ENCODE peak calls at places on chromosomes 3 and 15, in ten cellular contexts. One of them, this sample, is unnamed.

GRCh38 chr3:171165986-171166385 is 139.5 kb upstream of the SLC2A2 start:
- DNase-seq in astrocyte: peak; percentile 49
- DNase-seq in dorsolateral prefrontal cortex: no peak
- DNase-seq in GM10248: no peak
- DNase-seq in CD8-positive, alpha-beta T cell: no peak
- DNase-seq in fibroblast of lung: no peak
- DNase-seq in left ventricle myocardium inferior: no peak
- DNase-seq in RWPE1: peak; percentile 22
- DNase-seq in tibial artery: no peak
- DNase-seq in AG09309: no peak
- DNase-seq in this sample: no peak

GRCh38 chr3:75938921-75939320 is 153.6 kb upstream of the ZNF717 start:
- DNase-seq in left ventricle myocardium inferior: no peak
- DNase-seq in astrocyte: no peak
- DNase-seq in fibroblast of lung: peak; percentile 22
- DNase-seq in GM10248: no peak
- DNase-seq in dorsolateral prefrontal cortex: no peak
- DNase-seq in CD8-positive, alpha-beta T cell: no peak
- DNase-seq in RWPE1: no peak
- DNase-seq in AG09309: no peak
- DNase-seq in tibial artery: no peak
- DNase-seq in this sample: no peak

GRCh38 chr3:69671082-69671952 is 67.9 kb upstream of the MITF start:
- DNase-seq in CD8-positive, alpha-beta T cell: no peak
- DNase-seq in astrocyte: no peak
- DNase-seq in GM10248: peak; percentile 44
- DNase-seq in fibroblast of lung: peak; percentile 66
- DNase-seq in dorsolateral prefrontal cortex: no peak
- DNase-seq in RWPE1: peak; percentile 43
- DNase-seq in tibial artery: no peak
- DNase-seq in AG09309: no peak
- DNase-seq in left ventricle myocardium inferior: peak; percentile 24
- DNase-seq in this sample: no peak

GRCh38 chr3:50122661-50123391 is 32.3 kb upstream of the SEMA3F start:
- DNase-seq in dorsolateral prefrontal cortex: no peak
- DNase-seq in left ventricle myocardium inferior: peak; percentile 2
- DNase-seq in GM10248: peak; percentile 21
- DNase-seq in CD8-positive, alpha-beta T cell: no peak
- DNase-seq in AG09309: no peak
- DNase-seq in fibroblast of lung: no peak
- DNase-seq in tibial artery: peak; percentile 61
- DNase-seq in RWPE1: no peak
- DNase-seq in astrocyte: no peak
- DNase-seq in this sample: no peak

GRCh38 chr15:79140846-79141570 is 50.4 kb upstream of the RASGRF1 start:
- DNase-seq in fibroblast of lung: no peak
- DNase-seq in astrocyte: no peak
- DNase-seq in GM10248: no peak
- DNase-seq in AG09309: no peak
- DNase-seq in CD8-positive, alpha-beta T cell: no peak
- DNase-seq in left ventricle myocardium inferior: no peak
- DNase-seq in dorsolateral prefrontal cortex: no peak
- DNase-seq in RWPE1: no peak
- DNase-seq in tibial artery: no peak
- DNase-seq in this sample: no peak

GRCh38 chr3:190325923-190326322 is 3.7 kb upstream of the CLDN1 start:
- DNase-seq in RWPE1: peak; percentile 68
- DNase-seq in fibroblast of lung: peak; percentile 42
- DNase-seq in astrocyte: peak; percentile 64
- DNase-seq in tibial artery: no peak
- DNase-seq in left ventricle myocardium inferior: no peak
- DNase-seq in CD8-positive, alpha-beta T cell: no peak
- DNase-seq in AG09309: no peak
- DNase-seq in GM10248: no peak
- DNase-seq in dorsolateral prefrontal cortex: no peak
- DNase-seq in this sample: no peak

GRCh38 chr15:52382647-52383046 is 87.0 kb upstream of the MYO5C start:
- DNase-seq in GM10248: peak; percentile 22
- DNase-seq in fibroblast of lung: no peak
- DNase-seq in CD8-positive, alpha-beta T cell: no peak
- DNase-seq in astrocyte: no peak
- DNase-seq in AG09309: no peak
- DNase-seq in left ventricle myocardium inferior: no peak
- DNase-seq in dorsolateral prefrontal cortex: no peak
- DNase-seq in RWPE1: no peak
- DNase-seq in tibial artery: no peak
- DNase-seq in this sample: no peak

GRCh38 chr3:66381621-66382020 is 119.2 kb downstream of the LRIG1 start:
- DNase-seq in tibial artery: no peak
- DNase-seq in CD8-positive, alpha-beta T cell: no peak
- DNase-seq in fibroblast of lung: no peak
- DNase-seq in dorsolateral prefrontal cortex: no peak
- DNase-seq in GM10248: no peak
- DNase-seq in astrocyte: no peak
- DNase-seq in AG09309: no peak
- DNase-seq in left ventricle myocardium inferior: no peak
- DNase-seq in RWPE1: no peak
- DNase-seq in this sample: no peak

GRCh38 chr3:155069729-155070128 is 10.4 kb upstream of the MME start:
- DNase-seq in tibial artery: no peak
- DNase-seq in left ventricle myocardium inferior: no peak
- DNase-seq in AG09309: no peak
- DNase-seq in CD8-positive, alpha-beta T cell: no peak
- DNase-seq in fibroblast of lung: peak; percentile 40
- DNase-seq in dorsolateral prefrontal cortex: no peak
- DNase-seq in astrocyte: peak; percentile 46
- DNase-seq in RWPE1: no peak
- DNase-seq in GM10248: no peak
- DNase-seq in this sample: no peak

GRCh38 chr3:178439504-178439903 is 96.7 kb upstream of the KCNMB2 start:
- DNase-seq in RWPE1: peak; percentile 26
- DNase-seq in dorsolateral prefrontal cortex: no peak
- DNase-seq in astrocyte: peak; percentile 57
- DNase-seq in CD8-positive, alpha-beta T cell: no peak
- DNase-seq in GM10248: peak; percentile 24
- DNase-seq in left ventricle myocardium inferior: no peak
- DNase-seq in tibial artery: no peak
- DNase-seq in fibroblast of lung: peak; percentile 62
- DNase-seq in AG09309: peak; percentile 33
- DNase-seq in this sample: no peak

GRCh38 chr3:38397320-38397719 is 50.7 kb downstream of the XYLB start:
- DNase-seq in CD8-positive, alpha-beta T cell: no peak
- DNase-seq in dorsolateral prefrontal cortex: no peak
- DNase-seq in left ventricle myocardium inferior: peak; percentile 24
- DNase-seq in tibial artery: no peak
- DNase-seq in GM10248: no peak
- DNase-seq in astrocyte: peak; percentile 13
- DNase-seq in AG09309: no peak
- DNase-seq in fibroblast of lung: peak; percentile 49
- DNase-seq in RWPE1: peak; percentile 21
- DNase-seq in this sample: peak; percentile 0

GRCh38 chr15:45126535-45127158 is 3.0 kb downstream of the DUOXA1 start:
- DNase-seq in AG09309: no peak
- DNase-seq in GM10248: no peak
- DNase-seq in left ventricle myocardium inferior: no peak
- DNase-seq in fibroblast of lung: peak; percentile 31
- DNase-seq in dorsolateral prefrontal cortex: no peak
- DNase-seq in astrocyte: no peak
- DNase-seq in tibial artery: no peak
- DNase-seq in RWPE1: no peak
- DNase-seq in CD8-positive, alpha-beta T cell: peak; percentile 36
- DNase-seq in this sample: no peak

GRCh38 chr3:158140396-158140795 is 30.5 kb downstream of the RSRC1 start:
- DNase-seq in left ventricle myocardium inferior: no peak
- DNase-seq in astrocyte: no peak
- DNase-seq in tibial artery: no peak
- DNase-seq in CD8-positive, alpha-beta T cell: no peak
- DNase-seq in GM10248: no peak
- DNase-seq in AG09309: no peak
- DNase-seq in RWPE1: no peak
- DNase-seq in fibroblast of lung: no peak
- DNase-seq in dorsolateral prefrontal cortex: no peak
- DNase-seq in this sample: no peak

GRCh38 chr15:100918034-100918689 is 995 bp upstream of the LRRK1 start:
- DNase-seq in astrocyte: peak; percentile 53
- DNase-seq in AG09309: peak; percentile 13
- DNase-seq in dorsolateral prefrontal cortex: peak; percentile 64
- DNase-seq in left ventricle myocardium inferior: peak; percentile 80
- DNase-seq in CD8-positive, alpha-beta T cell: peak; percentile 56
- DNase-seq in GM10248: peak; percentile 90
- DNase-seq in tibial artery: peak; percentile 86
- DNase-seq in fibroblast of lung: peak; percentile 65
- DNase-seq in RWPE1: peak; percentile 91
- DNase-seq in this sample: no peak

GRCh38 chr15:58344164-58345070 is 87.4 kb upstream of the LIPC start:
- DNase-seq in dorsolateral prefrontal cortex: no peak
- DNase-seq in GM10248: no peak
- DNase-seq in CD8-positive, alpha-beta T cell: no peak
- DNase-seq in fibroblast of lung: peak; percentile 26
- DNase-seq in AG09309: no peak
- DNase-seq in left ventricle myocardium inferior: no peak
- DNase-seq in astrocyte: no peak
- DNase-seq in RWPE1: no peak
- DNase-seq in tibial artery: no peak
- DNase-seq in this sample: no peak

GRCh38 chr3:170429050-170429449 is 10.4 kb downstream of the CLDN11 start:
- DNase-seq in CD8-positive, alpha-beta T cell: no peak
- DNase-seq in left ventricle myocardium inferior: no peak
- DNase-seq in AG09309: peak; percentile 46
- DNase-seq in RWPE1: no peak
- DNase-seq in astrocyte: peak; percentile 88
- DNase-seq in dorsolateral prefrontal cortex: no peak
- DNase-seq in GM10248: no peak
- DNase-seq in fibroblast of lung: peak; percentile 59
- DNase-seq in tibial artery: no peak
- DNase-seq in this sample: no peak

DNA sequence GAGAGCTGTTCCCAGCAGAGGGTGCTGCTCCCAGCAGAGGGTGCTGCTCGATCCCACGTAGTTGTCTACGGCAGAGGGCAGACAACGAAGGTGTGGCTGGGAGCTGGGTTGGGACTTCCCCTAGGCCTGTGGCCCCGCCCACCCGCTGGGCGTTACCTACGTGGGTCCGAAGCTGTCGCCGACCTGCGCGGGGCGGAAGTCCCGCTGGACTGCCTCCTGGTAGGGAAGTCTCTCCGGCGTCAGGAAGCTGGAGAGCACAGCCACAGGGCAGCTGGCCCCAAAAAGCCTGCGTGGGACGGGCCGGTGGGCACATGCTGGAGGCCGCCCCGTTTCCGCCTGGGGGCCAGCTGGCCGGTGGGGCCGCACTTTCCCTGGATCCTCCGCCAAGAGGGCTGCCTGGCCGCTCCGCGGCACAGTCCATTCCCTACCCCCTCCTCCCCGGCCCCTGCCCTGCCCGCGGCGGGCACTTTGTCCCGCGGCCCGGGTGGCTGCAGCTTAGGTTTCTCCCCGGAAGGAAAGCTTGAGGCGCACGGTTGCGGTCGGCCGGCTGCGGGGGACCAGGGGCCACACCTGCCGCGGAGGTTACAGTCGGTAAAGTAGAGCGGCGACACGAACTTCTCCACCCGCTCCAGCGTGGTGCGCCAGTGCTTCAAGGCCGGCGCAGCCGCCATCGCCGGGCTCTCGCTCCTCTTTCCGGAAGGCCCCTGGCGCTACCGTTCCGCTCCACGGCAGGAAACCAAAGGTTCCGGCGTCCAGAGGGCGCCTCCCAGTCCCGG is at the start of gene MAN2C1:
- DNase-seq in dorsolateral prefrontal cortex: peak; percentile 93
- DNase-seq in CD8-positive, alpha-beta T cell: peak; percentile 92
- DNase-seq in fibroblast of lung: peak; percentile 94
- DNase-seq in GM10248: peak; percentile 97
- DNase-seq in tibial artery: peak; percentile 97
- DNase-seq in astrocyte: peak; percentile 92
- DNase-seq in AG09309: peak; percentile 81
- DNase-seq in RWPE1: peak; percentile 97
- DNase-seq in left ventricle myocardium inferior: peak; percentile 95
- DNase-seq in this sample: peak; percentile 75
- TF ChIP-seq CTCF in dorsolateral prefrontal cortex: peak; percentile 77
- TF ChIP-seq CTCF in CD8-positive, alpha-beta T cell: no peak
- TF ChIP-seq CTCF in fibroblast of lung: peak; percentile 45
- TF ChIP-seq CTCF in GM10248: peak; percentile 75
- TF ChIP-seq CTCF in tibial artery: peak; percentile 62
- TF ChIP-seq CTCF in astrocyte: peak; percentile 56
- TF ChIP-seq CTCF in AG09309: peak; percentile 82
- TF ChIP-seq CTCF in RWPE1: peak; percentile 96
- TF ChIP-seq CTCF in left ventricle myocardium inferior: peak; percentile 83
- TF ChIP-seq CTCF in this sample: peak; percentile 67

GRCh38 chr15:48520376-48521155 is 124.9 kb downstream of the FBN1 start:
- DNase-seq in RWPE1: no peak
- DNase-seq in AG09309: no peak
- DNase-seq in dorsolateral prefrontal cortex: no peak
- DNase-seq in tibial artery: no peak
- DNase-seq in astrocyte: no peak
- DNase-seq in GM10248: no peak
- DNase-seq in CD8-positive, alpha-beta T cell: no peak
- DNase-seq in left ventricle myocardium inferior: no peak
- DNase-seq in fibroblast of lung: no peak
- DNase-seq in this sample: no peak
- TF ChIP-seq CTCF in RWPE1: no peak
- TF ChIP-seq CTCF in AG09309: no peak
- TF ChIP-seq CTCF in dorsolateral prefrontal cortex: no peak
- TF ChIP-seq CTCF in tibial artery: no peak
- TF ChIP-seq CTCF in astrocyte: no peak
- TF ChIP-seq CTCF in GM10248: no peak
- TF ChIP-seq CTCF in CD8-positive, alpha-beta T cell: no peak
- TF ChIP-seq CTCF in left ventricle myocardium inferior: peak; percentile 9
- TF ChIP-seq CTCF in fibroblast of lung: no peak
- TF ChIP-seq CTCF in this sample: no peak

GRCh38 chr3:184543256-184543655 is 18.3 kb upstream of the EPHB3 start:
- DNase-seq in fibroblast of lung: no peak
- DNase-seq in tibial artery: no peak
- DNase-seq in astrocyte: no peak
- DNase-seq in GM10248: no peak
- DNase-seq in RWPE1: no peak
- DNase-seq in left ventricle myocardium inferior: no peak
- DNase-seq in dorsolateral prefrontal cortex: no peak
- DNase-seq in CD8-positive, alpha-beta T cell: no peak
- DNase-seq in AG09309: no peak
- DNase-seq in this sample: no peak
- TF ChIP-seq CTCF in fibroblast of lung: no peak
- TF ChIP-seq CTCF in tibial artery: no peak
- TF ChIP-seq CTCF in astrocyte: no peak
- TF ChIP-seq CTCF in GM10248: no peak
- TF ChIP-seq CTCF in RWPE1: no peak
- TF ChIP-seq CTCF in left ventricle myocardium inferior: no peak
- TF ChIP-seq CTCF in dorsolateral prefrontal cortex: no peak
- TF ChIP-seq CTCF in CD8-positive, alpha-beta T cell: no peak
- TF ChIP-seq CTCF in AG09309: no peak
- TF ChIP-seq CTCF in this sample: no peak

DNA sequence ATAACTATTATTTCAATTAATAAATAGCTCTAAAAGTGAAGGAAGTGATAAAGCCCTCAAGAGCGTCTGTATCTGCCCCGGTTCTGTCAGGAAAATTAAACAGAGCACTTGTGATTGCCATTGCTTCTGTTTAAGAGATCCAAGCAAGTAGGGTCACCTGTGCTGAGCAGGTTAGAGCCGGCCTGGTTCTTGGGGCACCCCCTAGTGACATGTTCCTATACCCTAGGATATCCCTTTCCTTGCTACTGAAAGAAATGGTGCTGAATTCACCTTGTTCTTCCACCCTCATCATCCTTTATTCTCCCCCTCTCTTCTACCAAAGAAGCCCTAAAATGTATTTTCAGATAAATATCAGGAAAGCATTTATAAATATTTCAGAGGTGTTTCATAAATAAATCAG is 323.5 kb downstream of the RORA start:
- DNase-seq in CD8-positive, alpha-beta T cell: peak; percentile 31
- DNase-seq in dorsolateral prefrontal cortex: no peak
- DNase-seq in left ventricle myocardium inferior: no peak
- DNase-seq in astrocyte: no peak
- DNase-seq in GM10248: no peak
- DNase-seq in RWPE1: no peak
- DNase-seq in fibroblast of lung: no peak
- DNase-seq in AG09309: no peak
- DNase-seq in tibial artery: no peak
- DNase-seq in this sample: no peak
- TF ChIP-seq CTCF in CD8-positive, alpha-beta T cell: no peak
- TF ChIP-seq CTCF in dorsolateral prefrontal cortex: no peak
- TF ChIP-seq CTCF in left ventricle myocardium inferior: peak; percentile 22
- TF ChIP-seq CTCF in astrocyte: no peak
- TF ChIP-seq CTCF in GM10248: no peak
- TF ChIP-seq CTCF in RWPE1: no peak
- TF ChIP-seq CTCF in fibroblast of lung: no peak
- TF ChIP-seq CTCF in AG09309: no peak
- TF ChIP-seq CTCF in tibial artery: no peak
- TF ChIP-seq CTCF in this sample: no peak

This sample was measured in AG09319.